ENCODE peak calls at places on chromosomes 3 and 15, in ten cellular contexts. One of them, this sample, is unnamed.

GRCh38 chr3:105315157-105315556 is 51.6 kb upstream of the ALCAM start:
- DNase-seq in left ventricle myocardium inferior: no peak
- DNase-seq in esophagus squamous epithelium: no peak
- DNase-seq in GM10248: no peak
- DNase-seq in endodermal cell: no peak
- DNase-seq in AG09319: no peak
- DNase-seq in neural crest cell: no peak
- DNase-seq in upper lobe of right lung: no peak
- DNase-seq in GM13976: no peak
- DNase-seq in stomach: no peak
- DNase-seq in this sample: no peak

GRCh38 chr3:48503406-48504050 is 446 bp downstream of the SHISA5 start:
- DNase-seq in upper lobe of right lung: peak; percentile 72
- DNase-seq in endodermal cell: peak; percentile 86
- DNase-seq in neural crest cell: peak; percentile 9
- DNase-seq in esophagus squamous epithelium: no peak
- DNase-seq in GM13976: peak; percentile 27
- DNase-seq in stomach: peak; percentile 54
- DNase-seq in AG09319: no peak
- DNase-seq in left ventricle myocardium inferior: peak; percentile 42
- DNase-seq in GM10248: no peak
- DNase-seq in this sample: peak; percentile 88

GRCh38 chr3:150691414-150692040 is 12.2 kb downstream of the ERICH6 start:
- DNase-seq in esophagus squamous epithelium: no peak
- DNase-seq in neural crest cell: no peak
- DNase-seq in stomach: no peak
- DNase-seq in endodermal cell: no peak
- DNase-seq in left ventricle myocardium inferior: no peak
- DNase-seq in upper lobe of right lung: no peak
- DNase-seq in GM13976: no peak
- DNase-seq in AG09319: no peak
- DNase-seq in GM10248: no peak
- DNase-seq in this sample: no peak

GRCh38 chr15:40339621-40339945 is 1.2 kb downstream of the CCDC9B start:
- DNase-seq in stomach: no peak
- DNase-seq in neural crest cell: no peak
- DNase-seq in endodermal cell: no peak
- DNase-seq in AG09319: no peak
- DNase-seq in GM13976: no peak
- DNase-seq in GM10248: no peak
- DNase-seq in left ventricle myocardium inferior: no peak
- DNase-seq in esophagus squamous epithelium: no peak
- DNase-seq in upper lobe of right lung: no peak
- DNase-seq in this sample: no peak

GRCh38 chr3:12946661-12947316 is 105.4 kb upstream of the RPL32 start:
- DNase-seq in stomach: no peak
- DNase-seq in AG09319: no peak
- DNase-seq in left ventricle myocardium inferior: no peak
- DNase-seq in neural crest cell: no peak
- DNase-seq in esophagus squamous epithelium: no peak
- DNase-seq in GM13976: no peak
- DNase-seq in upper lobe of right lung: no peak
- DNase-seq in endodermal cell: no peak
- DNase-seq in GM10248: no peak
- DNase-seq in this sample: no peak

GRCh38 chr3:161510510-161511260 is 14.1 kb downstream of the OTOL1 start:
- DNase-seq in left ventricle myocardium inferior: no peak
- DNase-seq in esophagus squamous epithelium: no peak
- DNase-seq in stomach: no peak
- DNase-seq in endodermal cell: no peak
- DNase-seq in upper lobe of right lung: no peak
- DNase-seq in GM13976: no peak
- DNase-seq in GM10248: no peak
- DNase-seq in AG09319: no peak
- DNase-seq in neural crest cell: no peak
- DNase-seq in this sample: no peak

GRCh38 chr15:78859971-78860733 is 12.5 kb upstream of the MORF4L1 start:
- DNase-seq in left ventricle myocardium inferior: peak; percentile 72
- DNase-seq in endodermal cell: peak; percentile 91
- DNase-seq in esophagus squamous epithelium: no peak
- DNase-seq in AG09319: peak; percentile 60
- DNase-seq in GM13976: peak; percentile 75
- DNase-seq in GM10248: peak; percentile 73
- DNase-seq in neural crest cell: peak; percentile 75
- DNase-seq in stomach: peak; percentile 80
- DNase-seq in upper lobe of right lung: peak; percentile 83
- DNase-seq in this sample: peak; percentile 86

GRCh38 chr15:42933886-42934667 is 13.5 kb upstream of the TTBK2 start:
- DNase-seq in GM13976: no peak
- DNase-seq in upper lobe of right lung: no peak
- DNase-seq in left ventricle myocardium inferior: no peak
- DNase-seq in endodermal cell: no peak
- DNase-seq in AG09319: no peak
- DNase-seq in esophagus squamous epithelium: no peak
- DNase-seq in GM10248: no peak
- DNase-seq in stomach: no peak
- DNase-seq in neural crest cell: no peak
- DNase-seq in this sample: no peak

GRCh38 chr3:32403663-32404062 is 12.0 kb downstream of the CMTM7 start:
- DNase-seq in upper lobe of right lung: no peak
- DNase-seq in esophagus squamous epithelium: no peak
- DNase-seq in neural crest cell: no peak
- DNase-seq in stomach: no peak
- DNase-seq in left ventricle myocardium inferior: no peak
- DNase-seq in GM13976: no peak
- DNase-seq in GM10248: no peak
- DNase-seq in endodermal cell: no peak
- DNase-seq in AG09319: no peak
- DNase-seq in this sample: no peak

GRCh38 chr3:118097226-118097625 is 937.4 kb downstream of the IGSF11 start:
- DNase-seq in GM10248: no peak
- DNase-seq in neural crest cell: no peak
- DNase-seq in upper lobe of right lung: no peak
- DNase-seq in esophagus squamous epithelium: no peak
- DNase-seq in GM13976: no peak
- DNase-seq in left ventricle myocardium inferior: no peak
- DNase-seq in endodermal cell: no peak
- DNase-seq in stomach: no peak
- DNase-seq in AG09319: no peak
- DNase-seq in this sample: no peak

GRCh38 chr3:171977426-171977825 is 62.0 kb upstream of the FNDC3B start:
- DNase-seq in neural crest cell: no peak
- DNase-seq in esophagus squamous epithelium: no peak
- DNase-seq in upper lobe of right lung: no peak
- DNase-seq in AG09319: no peak
- DNase-seq in GM13976: no peak
- DNase-seq in stomach: no peak
- DNase-seq in endodermal cell: no peak
- DNase-seq in GM10248: no peak
- DNase-seq in left ventricle myocardium inferior: no peak
- DNase-seq in this sample: no peak

GRCh38 chr3:127746400-127747057 is 73.8 kb downstream of the ABTB1 start:
- DNase-seq in stomach: no peak
- DNase-seq in left ventricle myocardium inferior: peak; percentile 48
- DNase-seq in upper lobe of right lung: no peak
- DNase-seq in endodermal cell: no peak
- DNase-seq in neural crest cell: no peak
- DNase-seq in GM10248: no peak
- DNase-seq in GM13976: no peak
- DNase-seq in AG09319: no peak
- DNase-seq in esophagus squamous epithelium: no peak
- DNase-seq in this sample: no peak

GRCh38 chr15:59616390-59616789 is 4.8 kb downstream of the GCNT3 start:
- DNase-seq in GM10248: no peak
- DNase-seq in endodermal cell: no peak
- DNase-seq in neural crest cell: no peak
- DNase-seq in upper lobe of right lung: no peak
- DNase-seq in AG09319: no peak
- DNase-seq in stomach: no peak
- DNase-seq in esophagus squamous epithelium: no peak
- DNase-seq in left ventricle myocardium inferior: no peak
- DNase-seq in GM13976: no peak
- DNase-seq in this sample: no peak

GRCh38 chr15:31510003-31510402 is 183.4 kb downstream of the KLF13 start:
- DNase-seq in GM10248: no peak
- DNase-seq in esophagus squamous epithelium: no peak
- DNase-seq in GM13976: no peak
- DNase-seq in left ventricle myocardium inferior: no peak
- DNase-seq in AG09319: no peak
- DNase-seq in neural crest cell: no peak
- DNase-seq in endodermal cell: no peak
- DNase-seq in upper lobe of right lung: no peak
- DNase-seq in stomach: no peak
- DNase-seq in this sample: no peak

GRCh38 chr3:51777985-51778384 is 1.1 kb downstream of the IQCF6 start:
- DNase-seq in endodermal cell: no peak
- DNase-seq in GM10248: no peak
- DNase-seq in GM13976: no peak
- DNase-seq in upper lobe of right lung: peak; percentile 80
- DNase-seq in left ventricle myocardium inferior: peak; percentile 63
- DNase-seq in neural crest cell: no peak
- DNase-seq in stomach: peak; percentile 68
- DNase-seq in esophagus squamous epithelium: no peak
- DNase-seq in AG09319: no peak
- DNase-seq in this sample: peak; percentile 64

DNA sequence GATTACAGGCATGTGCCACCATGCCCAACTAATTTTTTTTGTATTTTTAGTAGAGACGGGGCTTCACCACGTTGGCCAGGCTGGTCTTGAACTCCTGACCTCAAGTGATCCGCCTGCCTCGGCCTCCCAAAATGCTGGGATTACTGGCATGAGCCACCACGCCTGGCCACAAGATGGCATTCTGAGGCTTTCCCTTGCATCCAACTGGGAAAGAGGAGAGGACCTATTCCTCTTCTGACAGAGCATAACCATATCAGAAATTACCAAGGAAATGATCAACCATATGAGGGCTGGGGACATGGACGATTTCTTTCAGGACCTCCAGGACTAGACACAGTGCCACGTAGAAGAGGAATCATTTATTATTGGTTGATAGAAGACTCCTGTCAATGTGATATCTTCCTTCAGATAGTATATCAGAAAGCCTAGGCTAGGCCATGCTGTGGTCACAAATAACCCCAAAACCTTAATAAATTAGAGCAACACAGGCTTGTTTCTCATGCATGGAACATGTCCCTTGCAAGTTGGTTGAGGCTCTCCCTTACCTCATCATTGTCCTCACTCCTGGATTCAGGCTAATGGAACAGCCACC is 372.3 kb upstream of the IL12A start:
- DNase-seq in upper lobe of right lung: peak; percentile 68
- DNase-seq in esophagus squamous epithelium: no peak
- DNase-seq in AG09319: no peak
- DNase-seq in GM13976: no peak
- DNase-seq in neural crest cell: no peak
- DNase-seq in GM10248: no peak
- DNase-seq in stomach: peak; percentile 39
- DNase-seq in endodermal cell: peak; percentile 83
- DNase-seq in left ventricle myocardium inferior: peak; percentile 31
- DNase-seq in this sample: no peak
- TF ChIP-seq CTCF in upper lobe of right lung: peak; percentile 66
- TF ChIP-seq CTCF in esophagus squamous epithelium: peak; percentile 63
- TF ChIP-seq CTCF in AG09319: peak; percentile 69
- TF ChIP-seq CTCF in GM13976: no peak
- TF ChIP-seq CTCF in neural crest cell: peak; percentile 60
- TF ChIP-seq CTCF in GM10248: no peak
- TF ChIP-seq CTCF in stomach: peak; percentile 56
- TF ChIP-seq CTCF in endodermal cell: peak; percentile 81
- TF ChIP-seq CTCF in left ventricle myocardium inferior: peak; percentile 75
- TF ChIP-seq CTCF in this sample: peak; percentile 61

DNA sequence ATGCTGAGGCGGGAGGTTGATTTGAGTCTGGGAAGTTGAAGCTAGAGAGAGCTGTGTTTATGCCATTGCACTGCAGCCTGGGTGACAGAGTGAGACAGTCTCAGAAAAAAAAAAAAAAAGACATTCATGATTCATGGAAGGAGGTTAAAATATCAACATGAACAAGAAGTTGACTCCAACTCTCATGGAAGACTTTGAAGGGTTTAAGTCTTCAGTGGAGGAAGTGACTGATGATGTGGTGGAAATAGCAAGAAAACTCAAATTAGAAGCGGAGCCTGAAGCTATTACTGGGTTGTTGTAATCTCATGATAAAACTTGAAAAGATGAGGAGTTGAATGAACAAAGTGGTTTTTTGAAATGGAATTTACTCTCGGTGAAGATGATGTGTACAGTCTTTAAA is 491.8 kb downstream of the SQOR start:
- DNase-seq in AG09319: no peak
- DNase-seq in neural crest cell: no peak
- DNase-seq in stomach: no peak
- DNase-seq in upper lobe of right lung: no peak
- DNase-seq in GM13976: no peak
- DNase-seq in esophagus squamous epithelium: no peak
- DNase-seq in endodermal cell: no peak
- DNase-seq in left ventricle myocardium inferior: no peak
- DNase-seq in GM10248: no peak
- DNase-seq in this sample: no peak
- TF ChIP-seq CTCF in AG09319: no peak
- TF ChIP-seq CTCF in neural crest cell: no peak
- TF ChIP-seq CTCF in stomach: no peak
- TF ChIP-seq CTCF in upper lobe of right lung: no peak
- TF ChIP-seq CTCF in GM13976: no peak
- TF ChIP-seq CTCF in esophagus squamous epithelium: no peak
- TF ChIP-seq CTCF in endodermal cell: no peak
- TF ChIP-seq CTCF in left ventricle myocardium inferior: no peak
- TF ChIP-seq CTCF in GM10248: no peak
- TF ChIP-seq CTCF in this sample: no peak

GRCh38 chr3:172987268-172987667 is 153.8 kb downstream of the SPATA16 start:
- DNase-seq in endodermal cell: peak; percentile 72
- DNase-seq in stomach: no peak
- DNase-seq in left ventricle myocardium inferior: no peak
- DNase-seq in GM10248: no peak
- DNase-seq in esophagus squamous epithelium: no peak
- DNase-seq in neural crest cell: no peak
- DNase-seq in AG09319: no peak
- DNase-seq in GM13976: no peak
- DNase-seq in upper lobe of right lung: no peak
- DNase-seq in this sample: no peak
- TF ChIP-seq CTCF in endodermal cell: peak; percentile 82
- TF ChIP-seq CTCF in stomach: no peak
- TF ChIP-seq CTCF in left ventricle myocardium inferior: peak; percentile 37
- TF ChIP-seq CTCF in GM10248: peak; percentile 18
- TF ChIP-seq CTCF in esophagus squamous epithelium: no peak
- TF ChIP-seq CTCF in neural crest cell: peak; percentile 37
- TF ChIP-seq CTCF in AG09319: no peak
- TF ChIP-seq CTCF in GM13976: peak; percentile 4
- TF ChIP-seq CTCF in upper lobe of right lung: no peak
- TF ChIP-seq CTCF in this sample: no peak

DNA sequence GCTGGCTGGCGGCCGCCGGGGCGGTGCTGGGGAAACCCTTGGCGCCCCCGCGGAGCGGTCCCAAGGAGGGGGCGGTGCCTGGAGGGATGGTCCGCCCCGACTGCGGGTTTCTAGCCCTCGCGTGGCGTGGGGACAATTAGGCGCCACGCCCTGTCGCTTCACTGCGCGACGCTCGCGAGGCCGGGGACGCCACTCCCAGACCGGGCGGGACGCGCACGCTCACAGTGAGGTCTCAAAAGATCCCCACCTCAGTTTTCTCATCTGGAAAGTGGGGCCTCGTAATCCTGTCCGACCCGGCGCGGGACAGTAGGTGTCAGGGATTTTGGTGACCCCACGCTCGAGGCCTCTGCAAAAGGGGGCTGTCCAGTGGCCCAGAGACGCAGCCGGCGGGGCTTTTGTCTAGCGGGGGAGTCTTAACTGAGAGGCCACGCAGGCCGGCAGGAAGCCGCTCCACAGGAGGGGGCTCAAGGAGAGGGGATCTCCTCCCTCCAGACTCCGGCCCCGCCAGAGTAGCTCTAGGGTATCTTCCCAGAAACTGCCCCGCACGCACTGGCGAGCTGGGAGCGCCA is 808 bp upstream of the CLK3 start:
- DNase-seq in GM10248: peak; percentile 98
- DNase-seq in neural crest cell: peak; percentile 39
- DNase-seq in AG09319: peak; percentile 54
- DNase-seq in endodermal cell: no peak
- DNase-seq in upper lobe of right lung: peak; percentile 94
- DNase-seq in stomach: peak; percentile 84
- DNase-seq in GM13976: peak; percentile 99
- DNase-seq in esophagus squamous epithelium: no peak
- DNase-seq in left ventricle myocardium inferior: peak; percentile 90
- DNase-seq in this sample: peak; percentile 94
- TF ChIP-seq CTCF in GM10248: no peak
- TF ChIP-seq CTCF in neural crest cell: no peak
- TF ChIP-seq CTCF in AG09319: no peak
- TF ChIP-seq CTCF in endodermal cell: no peak
- TF ChIP-seq CTCF in upper lobe of right lung: no peak
- TF ChIP-seq CTCF in stomach: no peak
- TF ChIP-seq CTCF in GM13976: no peak
- TF ChIP-seq CTCF in esophagus squamous epithelium: no peak
- TF ChIP-seq CTCF in left ventricle myocardium inferior: no peak
- TF ChIP-seq CTCF in this sample: no peak